ENCODE peak calls at places on chromosomes 2 and 18, in four cellular contexts. D is H1, V is GM12878, H is HepG2. G is an unnamed sample.

GRCh38 chr2:17878222-17879136 is at the start of gene KCNS3:
- DNase-seq in D (peak; percentile 75), V (no peak), H (no peak), G (peak; percentile 25)

GRCh38 chr2:11742317-11742701 is 4.1 kb upstream of the LPIN1 start:
- DNase-seq in D (no peak), V (no peak), H (no peak), G (no peak)

GRCh38 chr2:36348721-36349120 is 6.9 kb upstream of the CRIM1 start:
- DNase-seq in D (no peak), V (no peak), H (peak; percentile 31), G (no peak)

GRCh38 chr18:39863916-39864315 is 2091.1 kb upstream of the PIK3C3 start:
- DNase-seq in D (no peak), V (no peak), H (no peak), G (no peak)

GRCh38 chr2:171595896-171596295 is 73.6 kb downstream of the CYBRD1 start:
- DNase-seq in D (no peak), V (no peak), H (no peak), G (no peak)

GRCh38 chr2:96906719-96907404 is 37.0 kb upstream of the SEMA4C start:
- DNase-seq in D (peak; percentile 73), V (no peak), H (no peak), G (no peak)

GRCh38 chr2:236572482-236572881 is 2.9 kb downstream of the ACKR3 start:
- DNase-seq in D (no peak), V (no peak), H (no peak), G (no peak)

GRCh38 chr18:44869533-44869932 is 188.8 kb downstream of the SETBP1 start:
- DNase-seq in D (no peak), V (no peak), H (no peak), G (no peak)

GRCh38 chr2:15942711-15943345 is 2.5 kb downstream of the MYCN start:
- DNase-seq in D (no peak), V (no peak), H (no peak), G (no peak)

GRCh38 chr18:56576826-56577573 is 61.4 kb downstream of the TXNL1 start:
- DNase-seq in D (no peak), V (no peak), H (no peak), G (no peak)

GRCh38 chr18:9437049-9437448 is 38.3 kb upstream of the RALBP1 start:
- DNase-seq in D (no peak), V (no peak), H (no peak), G (no peak)

GRCh38 chr18:79924814-79925655 is 26.4 kb downstream of the SLC66A2 start:
- DNase-seq in D (peak; percentile 38), V (no peak), H (no peak), G (no peak)

GRCh38 chr2:199462167-199462976 is 4.6 kb upstream of the SATB2 start:
- DNase-seq in D (peak; percentile 78), V (no peak), H (no peak), G (no peak)
- TF ChIP-seq SUZ12 in D (peak; percentile 90), V (no peak), H (no peak), G (peak; percentile 84)

GRCh38 chr18:12291690-12292089 is 16.4 kb upstream of the TUBB6 start:
- DNase-seq in D (no peak), V (no peak), H (no peak), G (no peak)
- H3K4me1 ChIP-seq in D (peaks cover 10% of the 10 kb centered on the region), V (no peaks in the 10 kb centered on the region), H (peaks cover 33% of the 10 kb centered on the region), G (no peaks in the 10 kb centered on the region)

GRCh38 chr2:176536739-176537138 is 267.5 kb downstream of the MTX2 start:
- DNase-seq in D (no peak), V (no peak), H (no peak), G (no peak)

GRCh38 chr2:176534798-176535479 is 265.7 kb downstream of the MTX2 start:
- DNase-seq in D (no peak), V (no peak), H (no peak), G (no peak)

GRCh38 chr2:176537932-176538331 is 268.7 kb downstream of the MTX2 start:
- DNase-seq in D (no peak), V (no peak), H (no peak), G (no peak)

GRCh38 chr2:176533505-176534193 is 264.4 kb downstream of the MTX2 start:
- DNase-seq in D (no peak), V (no peak), H (no peak), G (no peak)

DNA sequence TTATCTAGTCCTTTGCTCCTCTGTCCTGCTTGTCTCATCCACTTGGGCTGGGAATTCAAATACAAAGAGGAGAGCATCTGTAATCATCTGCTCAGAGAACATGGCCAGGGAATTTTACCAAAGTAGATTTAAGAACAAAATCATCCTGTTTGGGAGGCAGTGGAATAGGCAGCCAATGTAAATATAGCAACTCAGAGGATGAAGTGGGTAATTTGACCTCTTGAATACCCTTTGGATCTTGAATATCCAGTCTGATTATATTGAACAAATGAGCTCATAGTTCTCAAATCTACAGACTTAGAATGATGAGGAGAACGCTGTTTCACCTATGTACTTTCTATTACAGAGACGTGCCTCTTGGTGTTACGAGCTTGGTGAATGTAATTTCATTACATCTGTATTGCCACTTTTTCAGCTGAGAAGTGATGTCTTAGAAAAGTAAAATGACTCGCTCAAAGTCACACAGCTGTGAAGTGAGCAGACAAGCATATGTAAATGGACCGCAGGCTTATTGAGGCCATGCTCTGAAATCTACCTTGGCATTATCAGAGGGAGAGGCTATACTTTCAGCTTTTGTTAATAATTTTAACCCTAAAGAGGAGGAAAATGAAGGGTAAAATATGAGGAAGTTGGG is 266.4 kb downstream of the MTX2 start:
- DNase-seq in D (no peak), V (no peak), H (no peak), G (no peak)
- TF ChIP-seq SUZ12 in D (no peak), V (no peak), H (no peak), G (no peak)

GRCh38 chr18:24015897-24016631 is 1.5 kb downstream of the TTC39C start:
- DNase-seq in D (no peak), V (no peak), H (no peak), G (no peak)
- H3K4me1 ChIP-seq in D (peaks cover 8% of the 10 kb centered on the region), V (peaks cover 60% of the 10 kb centered on the region), H (peaks cover 23% of the 10 kb centered on the region), G (no peaks in the 10 kb centered on the region)